ENCODE peak calls at places on chromosome 18, in five cellular contexts. C is stimulated activated CD8-positive, alpha-beta memory T cell treated with anti-CD3 and anti-CD28 coated beads, Interleukin-4, amount 100 ng/mL, for 24 hours; V is NCI-H345; G is smooth muscle cell of the brain vasculature; O is NCI-H1105 treated with DMSO at 0.1 percent for 48 hours. E is an unnamed sample.

GRCh38 chr18:31973929-31974546 is 31.1 kb upstream of the TRAPPC8 start:
- DNase-seq in C (no peak), V (no peak), G (no peak), O (no peak), E (no peak)

GRCh38 chr18:27363918-27364317 is 178.8 kb upstream of the CHST9 start:
- DNase-seq in C (no peak), V (peak), G (no peak), O (peak), E (no peak)

GRCh38 chr18:23498877-23499570 is 4.3 kb upstream of the RMC1 start:
- DNase-seq in C (peak), V (peak), G (no peak), O (peak), E (peak)

GRCh38 chr18:28408528-28408927 is 231.6 kb upstream of the CDH2 start:
- DNase-seq in C (no peak), V (no peak), G (no peak), O (no peak), E (no peak)

GRCh38 chr18:74869904-74870863 is 272.5 kb downstream of the ZNF407 start:
- DNase-seq in C (no peak), V (no peak), G (no peak), O (no peak), E (peak)

GRCh38 chr18:80004600-80005342 is 16.4 kb upstream of the TXNL4A start:
- DNase-seq in C (no peak), V (no peak), G (no peak), O (no peak), E (no peak)

GRCh38 chr18:24985616-24986015 is 366.4 kb downstream of the ZNF521 start:
- DNase-seq in C (no peak), V (no peak), G (no peak), O (no peak), E (no peak)

GRCh38 chr18:3540805-3541548 is 91.0 kb downstream of the TGIF1 start:
- DNase-seq in C (no peak), V (no peak), G (no peak), O (no peak), E (no peak)

GRCh38 chr18:11946756-11947155 is 34.6 kb upstream of the IMPA2 start:
- DNase-seq in C (no peak), V (no peak), G (peak), O (no peak), E (no peak)

GRCh38 chr18:21571763-21572162 is 28.7 kb downstream of the ESCO1 start:
- DNase-seq in C (no peak), V (no peak), G (no peak), O (no peak), E (no peak)

GRCh38 chr18:48022531-48023330 is 92.3 kb upstream of the SMAD2 start:
- DNase-seq in C (no peak), V (peak), G (no peak), O (peak), E (peak)

GRCh38 chr18:50453732-50454131 is 78.9 kb downstream of the SKA1 start:
- DNase-seq in C (no peak), V (no peak), G (no peak), O (no peak), E (no peak)

GRCh38 chr18:32548688-32549087 is 78.0 kb upstream of the GAREM1 start:
- DNase-seq in C (no peak), V (peak), G (no peak), O (peak), E (no peak)

GRCh38 chr18:21853972-21854563 is 113.5 kb downstream of the MIB1 start:
- DNase-seq in C (no peak), V (no peak), G (no peak), O (no peak), E (no peak)

GRCh38 chr18:11020867-11021414 is 128.4 kb downstream of the PIEZO2 start:
- DNase-seq in C (no peak), V (no peak), G (no peak), O (no peak), E (no peak)

GRCh38 chr18:59323931-59324622 is 5.6 kb upstream of the CPLX4 start:
- DNase-seq in C (no peak), V (no peak), G (no peak), O (no peak), E (no peak)

GRCh38 chr18:136433-136832 is 21.9 kb upstream of the USP14 start:
- DNase-seq in C (peak), V (no peak), G (no peak), O (no peak), E (no peak)

GRCh38 chr18:25568926-25569325 is 217.0 kb upstream of the ZNF521 start:
- DNase-seq in C (no peak), V (no peak), G (no peak), O (no peak), E (no peak)

GRCh38 chr18:79775441-79776221 is 22.1 kb upstream of the KCNG2 start:
- DNase-seq in C (no peak), V (no peak), G (no peak), O (no peak), E (no peak)

GRCh38 chr18:3014501-3015202 is 1.7 kb upstream of the LPIN2 start:
- DNase-seq in C (no peak), V (no peak), G (no peak), O (no peak), E (no peak)

GRCh38 chr18:77101410-77102245 is 31.0 kb downstream of the MBP start:
- DNase-seq in C (peak), V (no peak), G (peak), O (no peak), E (peak)

GRCh38 chr18:26215247-26215970 is 10.8 kb upstream of the TAF4B start:
- DNase-seq in C (no peak), V (no peak), G (no peak), O (no peak), E (no peak)

GRCh38 chr18:29307231-29307630 is 1130.3 kb upstream of the CDH2 start:
- DNase-seq in C (no peak), V (no peak), G (no peak), O (no peak), E (no peak)

GRCh38 chr18:66495844-66496243 is 108.0 kb downstream of the CDH19 start:
- DNase-seq in C (no peak), V (peak), G (no peak), O (peak), E (peak)

GRCh38 chr18:67426477-67426876 is 90.0 kb downstream of the DSEL start:
- DNase-seq in C (no peak), V (no peak), G (no peak), O (no peak), E (no peak)

E was measured in foreskin melanocyte.